ENCODE peak calls at places on chromosomes 5 and 9, in four cellular contexts. D is IMR-90, M is HepG2, K is K562. I is an unnamed sample.

GRCh38 chr5:100901851-100902341 is 1.2 kb downstream of the ST8SIA4 start:
- DNase-seq in D (no peak), M (no peak), K (no peak), I (peak)

GRCh38 chr9:73916016-73916673 is 581.0 kb upstream of the RORB start:
- DNase-seq in M (peak), D (no peak), K (peak), I (no peak)

GRCh38 chr9:124260769-124261603 is 3.2 kb downstream of the NEK6 start:
- DNase-seq in K (no peak), D (peak), M (peak), I (peak)

GRCh38 chr9:80117031-80117430 is 545.3 kb downstream of the TLE4 start:
- DNase-seq in M (no peak), K (no peak), D (no peak), I (no peak)

GRCh38 chr9:136577941-136578619 is 32.2 kb upstream of the NOTCH1 start:
- DNase-seq in M (no peak), K (no peak), D (no peak), I (no peak)

GRCh38 chr5:104512063-104512798 is 949.6 kb upstream of the NUDT12 start:
- DNase-seq in M (no peak), K (no peak), D (no peak), I (no peak)

GRCh38 chr5:544675-545330 is 20.6 kb upstream of the SLC9A3 start:
- DNase-seq in M (no peak), D (no peak), K (no peak), I (peak)

GRCh38 chr9:76519027-76519835 is 60.2 kb downstream of the GCNT1 start:
- DNase-seq in D (no peak), K (no peak), M (no peak), I (no peak)

GRCh38 chr9:106936680-106937079 is 73.7 kb downstream of the ZNF462 start:
- DNase-seq in K (no peak), M (no peak), D (no peak), I (no peak)

GRCh38 chr9:129945314-129945713 is 97.7 kb downstream of the FNBP1 start:
- DNase-seq in M (no peak), K (no peak), D (no peak), I (no peak)

GRCh38 chr5:109063223-109063622 is 315.5 kb downstream of the FER start:
- DNase-seq in M (no peak), K (no peak), D (peak), I (no peak)

GRCh38 chr5:76280494-76280893 is 122.6 kb upstream of the IQGAP2 start:
- DNase-seq in M (no peak), K (no peak), D (no peak), I (no peak)

GRCh38 chr5:76283670-76284069 is 119.4 kb upstream of the IQGAP2 start:
- DNase-seq in M (no peak), D (no peak), K (no peak), I (no peak)
- TF ChIP-seq MAZ in M (no peak), D (no peak), K (no peak), I (no peak)

DNA sequence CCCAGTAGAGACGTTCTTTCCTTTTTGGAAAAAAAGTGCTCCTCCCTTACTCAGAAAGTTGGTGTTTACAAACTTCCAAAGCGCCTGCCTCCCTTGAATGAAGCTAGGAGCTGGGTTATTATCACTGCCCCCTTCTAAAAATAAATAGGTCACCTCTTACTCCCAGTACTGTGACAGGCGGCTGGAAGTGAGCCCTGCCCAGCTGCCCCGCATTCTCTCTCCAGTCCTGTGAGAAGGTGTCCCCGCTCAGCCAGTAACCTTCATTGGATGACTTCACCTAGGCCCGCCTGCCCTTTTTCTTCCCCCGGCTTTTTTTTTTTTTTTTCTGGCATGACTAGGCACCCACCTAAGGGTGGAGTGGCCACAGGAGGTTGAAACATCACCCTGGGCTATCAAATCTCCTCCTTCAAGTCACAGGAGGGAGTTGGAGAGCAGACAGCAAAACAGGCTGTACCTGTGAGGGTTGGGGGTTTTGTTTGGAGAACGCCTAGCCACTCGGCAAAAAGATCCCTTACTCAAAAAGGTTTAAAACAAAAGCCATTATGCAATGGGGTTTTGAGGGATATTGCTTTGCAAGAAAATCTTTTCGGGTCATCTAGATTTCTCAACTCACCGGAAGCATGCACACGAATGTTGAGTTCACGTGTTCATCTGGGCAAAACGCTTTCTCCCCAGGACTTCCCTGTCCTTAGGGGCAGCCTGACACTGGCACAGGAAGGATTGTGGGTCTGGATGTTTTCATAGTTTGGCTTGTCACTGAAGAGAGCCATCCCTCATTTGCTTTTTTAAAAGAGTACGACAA is 43.3 kb upstream of the ZNF622 start:
- DNase-seq in K (peak), D (no peak), M (no peak), I (peak)
- TF ChIP-seq MAZ in K (no peak), D (no peak), M (no peak), I (no peak)

GRCh38 chr5:103340132-103340531 is 81.6 kb downstream of the MACIR start:
- DNase-seq in K (no peak), D (no peak), M (no peak), I (no peak)
- TF ChIP-seq MAZ in K (no peak), D (no peak), M (no peak), I (no peak)

DNA sequence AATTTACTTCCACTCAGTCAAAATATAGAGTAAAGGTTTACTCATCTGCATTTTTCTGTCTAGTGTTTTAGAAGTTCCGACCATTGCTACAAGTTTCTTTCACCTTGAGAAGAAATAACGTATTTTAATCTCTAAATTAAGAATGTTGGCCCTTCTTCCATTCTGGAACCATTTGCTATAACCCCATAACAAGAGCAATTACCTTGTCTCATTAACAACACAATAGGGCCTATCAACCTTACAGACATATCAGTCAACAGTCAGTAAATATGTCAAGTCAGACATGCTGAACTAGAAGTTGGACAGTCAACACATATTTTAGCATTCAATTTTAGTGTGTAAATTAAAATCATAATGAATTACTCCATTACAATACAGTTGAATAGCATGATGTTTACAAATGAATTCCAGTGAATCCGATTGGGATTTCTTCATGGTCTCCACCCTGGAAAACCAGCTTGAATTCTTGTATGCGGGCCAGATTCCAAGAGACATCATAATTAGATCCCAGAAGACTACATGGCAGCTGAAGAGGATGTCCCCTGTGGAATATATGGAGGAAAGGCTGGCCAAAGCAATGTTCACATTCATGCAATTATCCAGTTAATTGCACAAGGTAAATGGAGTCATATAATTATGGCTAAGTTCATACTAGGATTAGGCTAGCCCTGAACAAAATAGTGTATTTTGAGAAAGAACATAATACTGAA is 196.2 kb upstream of the TARS1 start:
- DNase-seq in K (no peak), M (no peak), D (no peak), I (no peak)
- TF ChIP-seq MAZ in K (no peak), M (no peak), D (no peak), I (no peak)

GRCh38 chr9:131728961-131729360 is 10.9 kb downstream of the RAPGEF1 start:
- DNase-seq in K (no peak), D (no peak), M (no peak), I (no peak)

GRCh38 chr9:131732636-131733340 is 7.1 kb downstream of the RAPGEF1 start:
- DNase-seq in K (no peak), M (no peak), D (no peak), I (no peak)

GRCh38 chr9:131732061-131732526 is 7.8 kb downstream of the RAPGEF1 start:
- DNase-seq in K (no peak), M (peak), D (peak), I (no peak)

GRCh38 chr9:131733601-131734061 is 6.2 kb downstream of the RAPGEF1 start:
- DNase-seq in M (no peak), K (peak), D (peak), I (peak)

GRCh38 chr9:131731237-131731995 is 8.5 kb downstream of the RAPGEF1 start:
- DNase-seq in M (peak), K (no peak), D (peak), I (no peak)
- TF ChIP-seq MAZ in M (no peak), K (no peak), D (no peak), I (no peak)

DNA sequence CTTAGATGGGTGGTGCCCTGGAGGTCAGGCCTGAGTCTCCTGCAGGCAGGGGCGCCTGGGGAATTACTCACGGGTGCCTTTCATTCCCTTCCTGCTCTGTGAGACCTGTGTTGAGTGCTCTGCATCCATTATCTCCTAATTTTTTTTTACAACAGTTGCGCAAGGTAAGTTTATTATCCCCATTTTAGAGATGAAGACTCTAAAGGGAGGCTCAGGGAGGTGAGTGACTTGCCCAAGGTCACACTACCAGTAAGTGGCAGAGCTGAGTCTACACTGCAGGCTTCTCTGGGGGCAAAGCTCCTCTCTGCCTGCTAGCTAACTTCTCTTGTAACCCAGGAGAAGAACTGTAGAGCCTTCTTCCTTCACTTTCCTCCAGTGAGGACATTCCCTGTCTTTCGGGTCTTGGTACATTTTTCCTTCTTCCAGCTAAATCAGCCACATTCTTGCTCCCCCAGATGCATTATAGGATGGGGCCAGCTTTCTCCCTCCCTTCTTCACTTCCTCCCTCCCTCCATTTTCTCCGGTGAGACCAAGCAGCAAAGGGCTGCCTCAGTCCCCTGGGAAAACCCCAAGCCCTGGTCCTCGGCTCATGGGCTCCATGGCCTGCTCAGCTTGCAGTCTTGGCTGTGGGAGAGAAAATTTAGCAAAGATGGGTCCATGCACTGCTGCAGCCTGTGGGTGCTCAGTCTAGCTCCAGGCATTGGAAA is 1.8 kb downstream of the PRR7 start:
- DNase-seq in D (no peak), M (no peak), K (no peak), I (no peak)
- TF ChIP-seq MAZ in D (no peak), M (no peak), K (no peak), I (no peak)

GRCh38 chr9:94911211-94911610 is 184.7 kb downstream of the AOPEP start:
- DNase-seq in K (no peak), M (no peak), D (no peak), I (no peak)
- TF ChIP-seq MAZ in K (no peak), M (no peak), D (no peak), I (no peak)

GRCh38 chr5:67363963-67364362 is 167.4 kb upstream of the CD180 start:
- DNase-seq in M (no peak), D (no peak), K (no peak), I (no peak)
- TF ChIP-seq MAZ in M (no peak), D (no peak), K (no peak), I (no peak)

DNA sequence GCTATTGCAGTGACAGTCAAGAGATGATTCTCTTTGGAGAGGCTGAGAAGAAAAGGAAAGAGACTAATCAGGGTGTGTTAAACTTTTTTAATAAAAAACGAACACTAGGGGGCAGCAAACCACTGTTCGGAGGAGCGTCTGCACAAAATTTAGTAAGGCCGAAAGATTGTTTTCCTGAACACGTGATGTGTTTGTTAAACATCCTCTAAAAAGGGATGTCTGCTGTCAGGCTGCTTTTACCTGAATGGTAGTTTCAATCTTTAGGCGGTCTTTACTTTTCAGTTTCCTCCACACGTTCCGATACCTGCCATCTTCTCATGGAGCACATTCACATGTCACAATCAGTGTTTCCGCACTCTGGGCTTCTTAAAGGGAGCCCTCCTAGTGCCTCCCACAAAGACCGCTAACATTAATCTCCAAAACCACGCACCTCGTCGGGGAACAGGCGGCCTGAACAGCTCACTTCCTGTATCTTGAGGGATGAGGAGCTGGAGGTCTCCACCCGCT is 125.2 kb downstream of the GPBP1 start:
- DNase-seq in D (peak), K (peak), M (peak), I (peak)
- TF ChIP-seq MAZ in D (no peak), K (no peak), M (no peak), I (no peak)

I was measured in A549.